ENCODE peak calls at places on chromosomes 13 and 19, in eight cellular contexts. V is stimulated activated CD4-positive, alpha-beta T cell treated with anti-CD3 and anti-CD28 coated beads, Interleukin-15, amount 100 ng/mL, for 48 hours; J is aorta; O is neural progenitor cell; K is H9; P is activated CD8-positive, alpha-beta memory T cell treated with anti-CD3 and anti-CD28 coated beads for 1 hour; X is stimulated activated CD8-positive, alpha-beta memory T cell treated with anti-CD3 and anti-CD28 coated beads, Interleukin-2, amount 100 ng/mL, for 1 hour; D is WERI-Rb-1. R is an unnamed sample.

GRCh38 chr13:78022164-78022877 is 103.7 kb upstream of the EDNRB start:
- DNase-seq in V (peak; percentile 34), J (no peak), O (no peak), K (no peak), P (no peak), X (peak; percentile 4), D (no peak), R (no peak)

GRCh38 chr19:18450934-18451836 is 13.3 kb upstream of the ISYNA1 start:
- DNase-seq in V (peak; percentile 68), J (peak; percentile 96), O (peak; percentile 82), K (peak; percentile 86), P (peak; percentile 62), X (peak; percentile 76), D (peak; percentile 89), R (peak; percentile 49)

GRCh38 chr19:794989-795658 is 2.1 kb upstream of the PTBP1 start:
- DNase-seq in V (no peak), J (no peak), O (no peak), K (peak; percentile 32), P (no peak), X (no peak), D (no peak), R (no peak)

GRCh38 chr13:111317042-111317550 is 3.3 kb upstream of the TEX29 start:
- DNase-seq in V (no peak), J (no peak), O (no peak), K (no peak), P (no peak), X (no peak), D (no peak), R (no peak)

GRCh38 chr19:40365613-40366401 is 17.3 kb downstream of the PLD3 start:
- DNase-seq in V (peak; percentile 21), J (peak; percentile 90), O (peak; percentile 91), K (peak; percentile 93), P (no peak), X (no peak), D (peak; percentile 80), R (no peak)

GRCh38 chr19:49690073-49690655 is 752 bp upstream of the CPT1C start:
- DNase-seq in V (no peak), J (no peak), O (peak; percentile 31), K (no peak), P (no peak), X (no peak), D (no peak), R (no peak)

GRCh38 chr19:20167020-20167644 is at the start of gene ZNF486:
- DNase-seq in V (peak; percentile 88), J (peak; percentile 97), O (peak; percentile 98), K (peak; percentile 98), P (peak; percentile 80), X (peak; percentile 75), D (peak; percentile 95), R (peak; percentile 88)

GRCh38 chr13:63299995-63300394 is 1884.3 kb upstream of the PCDH20 start:
- DNase-seq in V (no peak), J (no peak), O (peak; percentile 66), K (no peak), P (no peak), X (no peak), D (no peak), R (no peak)

GRCh38 chr19:34507414-34508067 is 26.0 kb downstream of the WTIP start:
- DNase-seq in V (no peak), J (no peak), O (no peak), K (no peak), P (no peak), X (no peak), D (no peak), R (no peak)

GRCh38 chr13:99378985-99379734 is 72.0 kb upstream of the GPR183 start:
- DNase-seq in V (no peak), J (no peak), O (no peak), K (peak; percentile 61), P (no peak), X (no peak), D (no peak), R (no peak)

GRCh38 chr13:41061914-41062837 is 867 bp downstream of the WBP4 start:
- DNase-seq in V (no peak), J (no peak), O (no peak), K (no peak), P (no peak), X (no peak), D (no peak), R (peak; percentile 40)

GRCh38 chr19:55210120-55210493 is 806 bp upstream of the PTPRH start:
- DNase-seq in V (no peak), J (no peak), O (no peak), K (no peak), P (no peak), X (no peak), D (no peak), R (peak; percentile 96)

GRCh38 chr13:95246292-95247082 is 54.8 kb downstream of the ABCC4 start:
- DNase-seq in V (no peak), J (no peak), O (no peak), K (no peak), P (no peak), X (no peak), D (peak; percentile 73), R (no peak)

GRCh38 chr13:86020350-86021002 is 221.3 kb upstream of the SLITRK6 start:
- DNase-seq in V (no peak), J (no peak), O (no peak), K (no peak), P (no peak), X (no peak), D (no peak), R (no peak)

GRCh38 chr13:42232671-42233070 is 39.3 kb upstream of the AKAP11 start:
- DNase-seq in V (no peak), J (no peak), O (no peak), K (no peak), P (no peak), X (no peak), D (no peak), R (no peak)

GRCh38 chr19:12794196-12794921 is 3.1 kb downstream of the JUNB start:
- DNase-seq in V (no peak), J (no peak), O (no peak), K (no peak), P (no peak), X (no peak), D (no peak), R (no peak)

GRCh38 chr13:41588899-41589298 is 131.5 kb downstream of the RGCC start:
- DNase-seq in V (peak; percentile 25), J (no peak), O (no peak), K (no peak), P (no peak), X (no peak), D (no peak), R (peak; percentile 95)

GRCh38 chr19:18294467-18294864 is 13.0 kb upstream of the JUND start:
- DNase-seq in V (peak; percentile 84), J (peak; percentile 78), O (peak; percentile 50), K (peak; percentile 64), P (peak; percentile 98), X (peak; percentile 84), D (no peak), R (peak; percentile 20)

GRCh38 chr19:49433240-49433901 is 8.0 kb downstream of the SLC17A7 start:
- DNase-seq in V (no peak), J (no peak), O (no peak), K (no peak), P (no peak), X (no peak), D (no peak), R (no peak)

R was measured in HFFc6.